ENCODE peak calls at places on chromosomes 13 and 19, in six cellular contexts. One of them, this sample, is unnamed.
A peak's percentile ranks its signal among the peaks of the same experiment; 100 is the strongest.

GRCh38 chr19:296476-297225 is 5.4 kb upstream of the PLPP2 start:
- DNase-seq in nucleus accumbens: no peak
- DNase-seq in activated T-helper 1 cell treated with anti-CD3 and anti-CD28 coated beads, Interleukin-12 subunit alpha, Interleukin-12 subunit beta, Interleukin-2, Interleukin-4 antibody, amounts not matched to agents 30 ng/mL and 10 ng/mL and 1 ng/mL, durations not matched to agents 14 hours and 24 hours and 36 hours: no peak
- DNase-seq in NCI-H1930: no peak
- DNase-seq in brain microvascular endothelial cell: no peak
- DNase-seq in stimulated activated CD4-positive, alpha-beta T cell treated with anti-CD3 and anti-CD28 coated beads, Interleukin-4, amount 100 ng/mL, for 1 hour: no peak
- DNase-seq in this sample: no peak

GRCh38 chr13:62167650-62168172 is 752.1 kb upstream of the PCDH20 start:
- DNase-seq in stimulated activated CD4-positive, alpha-beta T cell treated with anti-CD3 and anti-CD28 coated beads, Interleukin-4, amount 100 ng/mL, for 1 hour: no peak
- DNase-seq in nucleus accumbens: no peak
- DNase-seq in activated T-helper 1 cell treated with anti-CD3 and anti-CD28 coated beads, Interleukin-12 subunit alpha, Interleukin-12 subunit beta, Interleukin-2, Interleukin-4 antibody, amounts not matched to agents 30 ng/mL and 10 ng/mL and 1 ng/mL, durations not matched to agents 14 hours and 24 hours and 36 hours: no peak
- DNase-seq in NCI-H1930: no peak
- DNase-seq in brain microvascular endothelial cell: no peak
- DNase-seq in this sample: no peak

GRCh38 chr19:11539495-11540365 is 1.1 kb downstream of the CNN1 start:
- DNase-seq in nucleus accumbens: no peak
- DNase-seq in brain microvascular endothelial cell: peak; percentile 28
- DNase-seq in NCI-H1930: no peak
- DNase-seq in activated T-helper 1 cell treated with anti-CD3 and anti-CD28 coated beads, Interleukin-12 subunit alpha, Interleukin-12 subunit beta, Interleukin-2, Interleukin-4 antibody, amounts not matched to agents 30 ng/mL and 10 ng/mL and 1 ng/mL, durations not matched to agents 14 hours and 24 hours and 36 hours: no peak
- DNase-seq in stimulated activated CD4-positive, alpha-beta T cell treated with anti-CD3 and anti-CD28 coated beads, Interleukin-4, amount 100 ng/mL, for 1 hour: no peak
- DNase-seq in this sample: no peak

GRCh38 chr19:38816131-38816750 is 3.5 kb upstream of the LGALS4 start:
- DNase-seq in activated T-helper 1 cell treated with anti-CD3 and anti-CD28 coated beads, Interleukin-12 subunit alpha, Interleukin-12 subunit beta, Interleukin-2, Interleukin-4 antibody, amounts not matched to agents 30 ng/mL and 10 ng/mL and 1 ng/mL, durations not matched to agents 14 hours and 24 hours and 36 hours: no peak
- DNase-seq in nucleus accumbens: no peak
- DNase-seq in brain microvascular endothelial cell: no peak
- DNase-seq in stimulated activated CD4-positive, alpha-beta T cell treated with anti-CD3 and anti-CD28 coated beads, Interleukin-4, amount 100 ng/mL, for 1 hour: no peak
- DNase-seq in NCI-H1930: no peak
- DNase-seq in this sample: no peak

GRCh38 chr19:56491399-56491798 is 14.3 kb upstream of the ZNF667 start:
- DNase-seq in activated T-helper 1 cell treated with anti-CD3 and anti-CD28 coated beads, Interleukin-12 subunit alpha, Interleukin-12 subunit beta, Interleukin-2, Interleukin-4 antibody, amounts not matched to agents 30 ng/mL and 10 ng/mL and 1 ng/mL, durations not matched to agents 14 hours and 24 hours and 36 hours: no peak
- DNase-seq in nucleus accumbens: no peak
- DNase-seq in brain microvascular endothelial cell: peak; percentile 12
- DNase-seq in stimulated activated CD4-positive, alpha-beta T cell treated with anti-CD3 and anti-CD28 coated beads, Interleukin-4, amount 100 ng/mL, for 1 hour: no peak
- DNase-seq in NCI-H1930: no peak
- DNase-seq in this sample: no peak

GRCh38 chr13:96810104-96810503 is 184.2 kb downstream of the OXGR1 start:
- DNase-seq in activated T-helper 1 cell treated with anti-CD3 and anti-CD28 coated beads, Interleukin-12 subunit alpha, Interleukin-12 subunit beta, Interleukin-2, Interleukin-4 antibody, amounts not matched to agents 30 ng/mL and 10 ng/mL and 1 ng/mL, durations not matched to agents 14 hours and 24 hours and 36 hours: no peak
- DNase-seq in stimulated activated CD4-positive, alpha-beta T cell treated with anti-CD3 and anti-CD28 coated beads, Interleukin-4, amount 100 ng/mL, for 1 hour: no peak
- DNase-seq in NCI-H1930: no peak
- DNase-seq in nucleus accumbens: no peak
- DNase-seq in brain microvascular endothelial cell: no peak
- DNase-seq in this sample: no peak

GRCh38 chr13:33204130-33204927 is 81.2 kb downstream of the STARD13 start:
- DNase-seq in activated T-helper 1 cell treated with anti-CD3 and anti-CD28 coated beads, Interleukin-12 subunit alpha, Interleukin-12 subunit beta, Interleukin-2, Interleukin-4 antibody, amounts not matched to agents 30 ng/mL and 10 ng/mL and 1 ng/mL, durations not matched to agents 14 hours and 24 hours and 36 hours: no peak
- DNase-seq in stimulated activated CD4-positive, alpha-beta T cell treated with anti-CD3 and anti-CD28 coated beads, Interleukin-4, amount 100 ng/mL, for 1 hour: no peak
- DNase-seq in brain microvascular endothelial cell: peak; percentile 83
- DNase-seq in nucleus accumbens: no peak
- DNase-seq in NCI-H1930: no peak
- DNase-seq in this sample: no peak

GRCh38 chr19:852136-853013 is at the start of gene ELANE:
- DNase-seq in NCI-H1930: no peak
- DNase-seq in stimulated activated CD4-positive, alpha-beta T cell treated with anti-CD3 and anti-CD28 coated beads, Interleukin-4, amount 100 ng/mL, for 1 hour: no peak
- DNase-seq in nucleus accumbens: no peak
- DNase-seq in activated T-helper 1 cell treated with anti-CD3 and anti-CD28 coated beads, Interleukin-12 subunit alpha, Interleukin-12 subunit beta, Interleukin-2, Interleukin-4 antibody, amounts not matched to agents 30 ng/mL and 10 ng/mL and 1 ng/mL, durations not matched to agents 14 hours and 24 hours and 36 hours: no peak
- DNase-seq in brain microvascular endothelial cell: no peak
- DNase-seq in this sample: no peak

GRCh38 chr19:34336781-34337271 is 28.2 kb upstream of the GPI start:
- DNase-seq in NCI-H1930: no peak
- DNase-seq in nucleus accumbens: no peak
- DNase-seq in stimulated activated CD4-positive, alpha-beta T cell treated with anti-CD3 and anti-CD28 coated beads, Interleukin-4, amount 100 ng/mL, for 1 hour: peak; percentile 33
- DNase-seq in activated T-helper 1 cell treated with anti-CD3 and anti-CD28 coated beads, Interleukin-12 subunit alpha, Interleukin-12 subunit beta, Interleukin-2, Interleukin-4 antibody, amounts not matched to agents 30 ng/mL and 10 ng/mL and 1 ng/mL, durations not matched to agents 14 hours and 24 hours and 36 hours: peak; percentile 14
- DNase-seq in brain microvascular endothelial cell: no peak
- DNase-seq in this sample: no peak